ENCODE peak calls at places on chromosomes 11 and 22, in five cellular contexts. V, N, P, U and S are unnamed samples.

GRCh38 chr22:22235564-22235963 is 9.0 kb upstream of the VPREB1 start:
- DNase-seq in N (peak; percentile 40), V (no peak), U (no peak), P (peak; percentile 31), S (no peak)

GRCh38 chr11:43685483-43685882 is 4.9 kb downstream of the HSD17B12 start:
- DNase-seq in V (no peak), U (no peak), N (no peak), P (no peak), S (no peak)

GRCh38 chr11:19093976-19094375 is 23.0 kb upstream of the ZDHHC13 start:
- DNase-seq in V (peak; percentile 43), U (no peak), N (peak; percentile 97), P (peak; percentile 10), S (no peak)

GRCh38 chr11:12716816-12717215 is 42.6 kb downstream of the TEAD1 start:
- DNase-seq in U (no peak), P (no peak), V (no peak), N (no peak), S (no peak)

GRCh38 chr11:131593301-131593700 is 222.9 kb downstream of the NTM start:
- DNase-seq in V (no peak), U (no peak), N (no peak), P (no peak), S (no peak)

GRCh38 chr11:102345923-102346322 is 1.1 kb upstream of the BIRC2 start:
- DNase-seq in V (peak; percentile 88), P (no peak), N (peak; percentile 51), U (no peak), S (peak; percentile 1)

GRCh38 chr11:112134473-112134872 is 29.4 kb downstream of the IL18 start:
- DNase-seq in P (no peak), U (no peak), V (no peak), N (no peak), S (no peak)

GRCh38 chr22:21698430-21699329 is 32.9 kb downstream of the PPIL2 start:
- DNase-seq in U (no peak), N (no peak), P (no peak), V (no peak), S (no peak)

GRCh38 chr11:12434255-12434654 is 56.9 kb downstream of the PARVA start:
- DNase-seq in P (no peak), N (no peak), U (no peak), V (no peak), S (no peak)

GRCh38 chr11:17171916-17172315 is 35.9 kb downstream of the PIK3C2A start:
- DNase-seq in P (no peak), N (no peak), U (no peak), V (no peak), S (no peak)

GRCh38 chr22:38872831-38873248 is 824 bp upstream of the CBX6 start:
- DNase-seq in P (no peak), V (no peak), N (no peak), U (no peak), S (no peak)

GRCh38 chr11:100932474-100933100 is 197.0 kb downstream of the PGR start:
- DNase-seq in P (peak; percentile 14), V (peak; percentile 35), U (no peak), N (peak; percentile 67), S (no peak)

GRCh38 chr22:38454361-38455062 is 487 bp downstream of the KCNJ4 start:
- DNase-seq in V (no peak), P (no peak), U (no peak), N (no peak), S (no peak)

GRCh38 chr11:113675003-113675471 is 31.1 kb downstream of the TMPRSS5 start:
- DNase-seq in N (no peak), U (no peak), P (no peak), V (peak; percentile 94), S (no peak)

GRCh38 chr11:128824199-128825049 is 42.7 kb downstream of the KCNJ1 start:
- DNase-seq in V (no peak), P (no peak), N (no peak), U (no peak), S (no peak)

GRCh38 chr11:112961146-112961668 is at the start of gene NCAM1:
- DNase-seq in P (peak; percentile 13), V (peak; percentile 71), N (peak; percentile 66), U (no peak), S (peak; percentile 98)

GRCh38 chr11:73950869-73951710 is at the start of gene DNAJB13:
- DNase-seq in P (peak; percentile 40), U (no peak), V (peak; percentile 47), N (peak; percentile 47), S (peak; percentile 76)

GRCh38 chr11:57294225-57295131 is 30.3 kb downstream of the TNKS1BP1 start:
- DNase-seq in V (no peak), U (no peak), N (peak; percentile 68), P (peak; percentile 67), S (no peak)

GRCh38 chr11:79506734-79507344 is 66.0 kb upstream of the TENM4 start:
- DNase-seq in U (no peak), V (no peak), N (no peak), P (no peak), S (no peak)

GRCh38 chr11:47724041-47724729 is 9.0 kb upstream of the AGBL2 start:
- DNase-seq in N (peak; percentile 68), P (peak; percentile 94), U (no peak), V (no peak), S (no peak)

GRCh38 chr11:17803751-17804334 is 69.3 kb downstream of the KCNC1 start:
- DNase-seq in V (no peak), P (no peak), N (no peak), U (no peak), S (no peak)

GRCh38 chr22:38798496-38798895 is 4.6 kb upstream of the DNAL4 start:
- DNase-seq in P (no peak), U (no peak), V (no peak), N (no peak), S (no peak)

GRCh38 chr11:123235117-123235686 is 40.2 kb upstream of the CLMP start:
- DNase-seq in N (no peak), V (no peak), U (peak; percentile 50), P (peak; percentile 8), S (no peak)

GRCh38 chr11:94746721-94747120 is 21.4 kb upstream of the AMOTL1 start:
- DNase-seq in N (peak; percentile 99), P (peak; percentile 76), V (no peak), U (no peak), S (no peak)

GRCh38 chr11:23729088-23729487 is 767.8 kb upstream of the LUZP2 start:
- DNase-seq in N (no peak), P (no peak), V (no peak), U (no peak), S (peak; percentile 21)

GRCh38 chr11:87057749-87058148 is 20.0 kb downstream of the TMEM135 start:
- DNase-seq in P (no peak), N (no peak), U (no peak), V (no peak), S (no peak)

GRCh38 chr11:44138286-44138685 is 42.8 kb downstream of the EXT2 start:
- DNase-seq in U (no peak), V (no peak), N (no peak), P (no peak), S (no peak)

GRCh38 chr22:26828311-26828710 is 170.9 kb downstream of the MIAT start:
- DNase-seq in N (no peak), U (no peak), V (no peak), P (peak; percentile 23), S (no peak)

GRCh38 chr11:69504127-69504526 is 22.7 kb downstream of the LINC01488 start:
- DNase-seq in N (no peak), P (no peak), U (no peak), V (no peak), S (no peak)

GRCh38 chr22:17912942-17913704 is 111.2 kb downstream of the MICAL3 start:
- DNase-seq in V (no peak), N (no peak), P (no peak), U (no peak), S (no peak)

GRCh38 chr11:72562431-72562830 is 111.8 kb downstream of the PDE2A start:
- DNase-seq in N (no peak), P (no peak), U (no peak), V (no peak), S (no peak)

GRCh38 chr11:73710964-73711363 is 49.9 kb downstream of the RAB6A start:
- DNase-seq in P (no peak), V (no peak), N (no peak), U (no peak), S (no peak)

GRCh38 chr22:27596133-27596905 is 205.2 kb downstream of the MN1 start:
- DNase-seq in V (no peak), N (no peak), P (no peak), U (no peak), S (no peak)

GRCh38 chr11:124656759-124657627 is 16.5 kb downstream of the SIAE start:
- DNase-seq in N (no peak), V (no peak), U (no peak), P (no peak), S (no peak)

GRCh38 chr22:37197451-37198289 is 9.6 kb upstream of the C1QTNF6 start:
- DNase-seq in P (peak; percentile 80), N (peak; percentile 99), U (peak; percentile 40), V (peak; percentile 90), S (no peak)

GRCh38 chr11:61193596-61193995 is 9.7 kb upstream of the PGA3 start:
- DNase-seq in P (no peak), V (no peak), N (no peak), U (no peak), S (no peak)

GRCh38 chr11:123590296-123590912 is 64.0 kb downstream of the SCN3B start:
- DNase-seq in P (peak; percentile 99), N (peak; percentile 80), V (peak; percentile 66), U (no peak), S (no peak)

GRCh38 chr11:14414470-14415461 is 55.8 kb upstream of the RRAS2 start:
- DNase-seq in V (peak; percentile 72), P (peak; percentile 33), N (peak; percentile 69), U (no peak), S (no peak)

GRCh38 chr11:23123766-23124165 is 263.5 kb upstream of the CCDC179 start:
- DNase-seq in V (peak; percentile 6), P (peak; percentile 27), N (no peak), U (no peak), S (no peak)

GRCh38 chr11:20000393-20001134 is 159.7 kb downstream of the DBX1 start:
- DNase-seq in N (no peak), U (no peak), V (no peak), P (no peak), S (peak; percentile 87)